ENCODE peak calls at places on chromosomes 7 and 10, in six cellular contexts. A, W, X, Q, Y and M are unnamed samples.

GRCh38 chr10:78630944-78631838 is 437.6 kb upstream of the ZMIZ1 start:
- DNase-seq in A (no peak), W (no peak), X (no peak), Q (no peak), Y (no peak), M (no peak)

GRCh38 chr7:103851357-103851756 is 138.1 kb downstream of the RELN start:
- DNase-seq in A (no peak), W (no peak), X (peak), Q (peak), Y (no peak), M (no peak)

GRCh38 chr7:32204361-32205018 is 134.3 kb upstream of the PDE1C start:
- DNase-seq in A (no peak), W (peak), X (peak), Q (peak), Y (no peak), M (peak)

GRCh38 chr10:80498833-80499671 is 38.6 kb upstream of the SH2D4B start:
- DNase-seq in A (peak), W (peak), X (peak), Q (no peak), Y (no peak), M (peak)

GRCh38 chr7:37028909-37029440 is 304.7 kb upstream of the AOAH start:
- DNase-seq in A (no peak), W (no peak), X (no peak), Q (no peak), Y (no peak), M (no peak)

GRCh38 chr10:79146611-79147130 is 77.9 kb downstream of the ZMIZ1 start:
- DNase-seq in A (no peak), W (no peak), X (no peak), Q (no peak), Y (no peak), M (no peak)

GRCh38 chr10:11986593-11987216 is 55.9 kb downstream of the UPF2 start:
- DNase-seq in A (peak), W (peak), X (peak), Q (peak), Y (peak), M (peak)

GRCh38 chr7:128459394-128459878 is 3.8 kb downstream of the HILPDA start:
- DNase-seq in A (no peak), W (peak), X (peak), Q (peak), Y (peak), M (peak)

GRCh38 chr7:74272305-74273038 is 16.7 kb upstream of the CLIP2 start:
- DNase-seq in A (no peak), W (peak), X (peak), Q (no peak), Y (no peak), M (no peak)

GRCh38 chr7:4791738-4792536 is 16.5 kb downstream of the AP5Z1 start:
- DNase-seq in A (no peak), W (no peak), X (peak), Q (peak), Y (peak), M (no peak)

GRCh38 chr10:27223964-27224363 is 16.6 kb downstream of the ACBD5 start:
- DNase-seq in A (no peak), W (peak), X (peak), Q (peak), Y (peak), M (no peak)

GRCh38 chr10:113199459-113199858 is 249.4 kb downstream of the TCF7L2 start:
- DNase-seq in A (no peak), W (no peak), X (peak), Q (no peak), Y (no peak), M (no peak)

GRCh38 chr10:21334891-21335696 is 190.4 kb downstream of the SKIDA1 start:
- DNase-seq in A (no peak), W (peak), X (peak), Q (no peak), Y (no peak), M (no peak)

GRCh38 chr10:113056468-113057021 is 106.5 kb downstream of the TCF7L2 start:
- DNase-seq in A (no peak), W (peak), X (peak), Q (no peak), Y (no peak), M (no peak)

GRCh38 chr10:104337985-104338735 is at the start of gene ITPRIP:
- DNase-seq in A (no peak), W (peak), X (peak), Q (peak), Y (peak), M (peak)

GRCh38 chr10:76582536-76582935 is 1055.1 kb downstream of the KCNMA1 start:
- DNase-seq in A (no peak), W (no peak), X (peak), Q (no peak), Y (no peak), M (no peak)

GRCh38 chr10:87641065-87641464 is 18.6 kb upstream of the PAPSS2 start:
- DNase-seq in A (no peak), W (no peak), X (no peak), Q (no peak), Y (no peak), M (no peak)

GRCh38 chr10:100183482-100183881 is 2.3 kb downstream of the ERLIN1 start:
- DNase-seq in A (no peak), W (no peak), X (peak), Q (no peak), Y (no peak), M (peak)